ENCODE peak calls at places on chromosomes 4 and X, in eight cellular contexts. Q is stomach, P is suprapubic skin, B is breast epithelium, M is spleen, R is HCT116, Z is transverse colon, I is K562. L is an unnamed sample.

GRCh38 chr4:14308229-14308651 is 680.7 kb upstream of the BOD1L1 start:
- DNase-seq in R (no peak), Z (no peak), P (no peak), I (no peak), M (no peak), B (no peak), Q (peak), L (no peak)

GRCh38 chr4:173532725-173533511 is 2.9 kb upstream of the HAND2 start:
- DNase-seq in Q (no peak), I (no peak), R (no peak), Z (no peak), M (no peak), B (no peak), P (no peak), L (no peak)

GRCh38 chr4:143240920-143241319 is 56.2 kb downstream of the USP38 start:
- DNase-seq in B (no peak), I (no peak), Q (no peak), P (no peak), M (no peak), Z (no peak), R (no peak), L (no peak)

GRCh38 chr4:126807132-126807531 is 825.6 kb upstream of the INTU start:
- DNase-seq in P (no peak), Z (no peak), M (no peak), I (no peak), R (no peak), B (no peak), Q (no peak), L (no peak)

GRCh38 chr4:4456351-4456750 is 69.4 kb downstream of the NSG1 start:
- DNase-seq in R (no peak), Z (no peak), M (no peak), Q (no peak), I (no peak), P (no peak), B (no peak), L (no peak)

GRCh38 chr4:77697860-77698599 is 92.4 kb downstream of the CXCL13 start:
- DNase-seq in M (no peak), P (no peak), Z (peak), Q (peak), R (peak), I (no peak), B (no peak), L (no peak)

GRCh38 chr4:23981328-23981727 is 91.5 kb upstream of the PPARGC1A start:
- DNase-seq in P (no peak), Q (no peak), M (no peak), B (no peak), Z (no peak), R (no peak), I (no peak), L (no peak)

GRCh38 chr4:141102367-141102766 is 30.9 kb downstream of the RNF150 start:
- DNase-seq in Z (no peak), I (no peak), M (no peak), R (no peak), B (no peak), P (no peak), Q (no peak), L (no peak)

GRCh38 chr4:1243451-1244080 is 5.4 kb downstream of the CTBP1 start:
- DNase-seq in M (peak), R (no peak), P (peak), Q (no peak), B (peak), I (no peak), Z (peak), L (peak)

GRCh38 chr4:182923376-182923775 is 6.2 kb upstream of the DCTD start:
- DNase-seq in I (no peak), B (no peak), M (no peak), Z (no peak), R (no peak), P (no peak), Q (no peak), L (no peak)

GRCh38 chr4:109171098-109171497 is 131.4 kb downstream of the COL25A1 start:
- DNase-seq in Q (no peak), Z (no peak), P (no peak), R (no peak), M (no peak), B (no peak), I (no peak), L (no peak)

GRCh38 chrX:49172280-49172780 is 632 bp downstream of the PLP2 start:
- DNase-seq in I (peak), B (no peak), R (no peak), Z (peak), P (peak), M (peak), Q (peak), L (peak)

GRCh38 chrX:50111762-50112161 is 89.0 kb downstream of the AKAP4 start:
- DNase-seq in R (no peak), P (no peak), Z (peak), I (no peak), Q (peak), B (no peak), M (no peak), L (no peak)

GRCh38 chr4:184282251-184282713 is 64.6 kb upstream of the ENPP6 start:
- DNase-seq in R (no peak), I (no peak), Z (peak), Q (peak), M (peak), B (no peak), P (no peak), L (peak)

GRCh38 chr4:26719954-26720552 is 136.2 kb downstream of the TBC1D19 start:
- DNase-seq in B (no peak), R (peak), P (no peak), Q (no peak), Z (no peak), I (peak), M (no peak), L (no peak)

GRCh38 chr4:60657041-60657440 is 543.1 kb upstream of the ADGRL3 start:
- DNase-seq in P (no peak), I (no peak), B (no peak), M (no peak), R (no peak), Z (no peak), Q (no peak), L (no peak)

GRCh38 chr4:8391972-8392371 is 48.6 kb downstream of the ACOX3 start:
- DNase-seq in R (no peak), I (no peak), M (no peak), Z (peak), Q (no peak), P (no peak), B (no peak), L (peak)

GRCh38 chr4:41213563-41214157 is 682 bp downstream of the APBB2 start:
- DNase-seq in Z (peak), B (no peak), M (peak), P (no peak), R (no peak), Q (no peak), I (no peak), L (no peak)

DNA sequence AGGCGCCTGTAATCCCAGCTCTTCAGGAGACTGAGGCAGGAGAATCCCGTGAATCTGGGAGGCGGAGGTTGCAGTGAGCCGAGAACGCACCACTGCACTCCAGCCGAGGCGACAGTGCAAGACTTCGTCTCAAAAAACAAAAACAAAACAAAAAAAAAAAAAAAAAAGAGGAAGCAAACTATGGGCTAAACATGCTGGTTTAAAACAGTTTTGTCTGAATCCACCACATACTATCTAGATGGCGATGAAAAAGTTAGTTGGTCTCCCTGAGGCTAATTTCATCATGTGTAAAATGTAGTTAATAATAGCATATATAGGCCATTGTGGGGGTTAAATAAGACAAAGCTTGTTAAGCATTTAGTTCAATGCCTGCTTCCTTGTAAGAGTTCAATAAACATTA is 451.1 kb downstream of the RPA4 start:
- DNase-seq in P (no peak), B (no peak), Z (no peak), Q (no peak), I (no peak), R (no peak), M (no peak), L (no peak)
- TF ChIP-seq CTCF in P (no peak), B (no peak), Z (no peak), Q (no peak), I (no peak), R (no peak), M (no peak), L (no peak)

DNA sequence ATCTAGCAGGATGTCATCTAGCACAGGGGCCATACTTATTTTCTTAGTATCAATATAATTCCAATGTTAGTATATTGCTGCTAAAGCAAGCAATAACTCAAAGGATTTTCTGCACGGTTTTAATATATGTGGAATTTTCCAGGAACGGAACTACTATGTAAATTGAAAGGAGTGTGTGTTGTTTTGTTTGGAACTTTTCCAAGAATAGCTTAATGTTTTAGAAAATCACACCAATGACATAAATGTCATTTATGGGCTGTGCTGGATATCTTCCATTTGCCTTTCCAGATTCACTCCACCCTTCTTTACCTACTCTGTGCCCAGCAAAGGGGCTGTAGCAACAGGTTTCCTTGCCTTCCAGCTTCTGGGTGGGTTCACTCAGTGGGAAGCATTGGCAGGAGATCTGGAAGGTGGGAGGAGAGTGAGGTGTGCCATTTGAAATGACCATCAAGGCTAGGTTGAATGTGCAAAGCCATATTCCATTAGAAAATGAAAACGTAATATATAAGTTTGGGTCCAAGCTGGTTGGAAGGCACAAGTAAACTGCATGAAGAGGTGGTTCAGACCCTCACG is 25.2 kb upstream of the ZFX start:
- DNase-seq in Z (no peak), I (no peak), M (no peak), Q (no peak), R (no peak), P (no peak), B (no peak), L (no peak)
- TF ChIP-seq POLR2AphosphoS5 in Z (no peak), I (no peak), M (no peak), Q (no peak), R (no peak), P (no peak), B (no peak), L (no peak)

DNA sequence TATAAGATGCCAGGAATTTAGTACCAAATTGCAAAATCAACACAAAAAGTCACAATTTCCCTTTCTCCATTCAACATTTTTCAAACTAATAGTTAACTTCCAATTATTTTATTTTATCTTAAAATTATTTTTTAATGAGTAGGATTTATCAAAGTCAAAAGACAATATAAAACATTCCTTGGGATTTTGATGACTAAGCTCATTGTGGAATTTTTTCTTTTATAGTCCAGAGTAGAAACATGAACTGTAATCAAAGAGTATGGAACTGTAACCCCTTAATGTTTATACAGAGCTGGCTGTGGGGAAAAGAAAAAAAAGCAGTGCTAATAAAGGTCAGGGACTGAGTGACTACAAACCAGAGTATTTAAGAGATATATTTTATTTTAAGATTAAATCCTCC is 368.6 kb upstream of the CPXCR1 start:
- DNase-seq in R (no peak), M (no peak), B (no peak), I (no peak), Q (no peak), Z (no peak), P (no peak), L (no peak)
- TF ChIP-seq POLR2A in R (no peak), M (no peak), B (no peak), I (no peak), Q (no peak), Z (no peak), P (no peak), L (no peak)

GRCh38 chrX:103919336-103919682 is 43.1 kb upstream of the TMSB15B start:
- DNase-seq in B (no peak), Z (peak), M (no peak), I (no peak), P (no peak), R (no peak), Q (no peak), L (no peak)
- TF ChIP-seq CTCF in B (no peak), Z (peak), M (peak), I (no peak), P (no peak), R (peak), Q (no peak), L (peak)

GRCh38 chr4:57605374-57605773 is 495.2 kb upstream of the IGFBP7 start:
- DNase-seq in Q (no peak), I (no peak), P (no peak), M (no peak), R (no peak), Z (no peak), B (no peak), L (no peak)

GRCh38 chr4:57607616-57608150 is 497.5 kb upstream of the IGFBP7 start:
- DNase-seq in B (no peak), R (no peak), M (no peak), Q (no peak), P (no peak), Z (no peak), I (no peak), L (no peak)

DNA sequence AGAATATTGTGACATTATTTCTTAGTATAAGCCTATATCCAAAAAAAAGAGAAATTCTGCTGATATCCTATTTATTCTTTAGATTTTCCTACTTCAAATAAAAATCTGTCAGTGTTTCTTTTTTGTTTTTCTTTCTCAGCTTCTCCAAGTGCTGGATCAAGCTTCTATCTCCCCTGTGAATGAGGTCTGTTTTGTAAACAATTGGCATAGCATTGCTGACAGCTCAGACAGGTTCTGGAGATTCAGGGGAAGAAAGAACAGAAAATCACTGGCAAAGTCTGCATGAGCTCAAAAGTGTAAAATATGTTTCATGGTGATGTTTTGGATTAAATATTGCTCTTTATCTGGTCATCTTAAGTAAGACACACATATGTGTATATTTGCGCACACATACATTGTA is 491.9 kb upstream of the IGFBP7 start:
- DNase-seq in R (no peak), P (no peak), Z (no peak), B (no peak), M (no peak), I (no peak), Q (no peak), L (no peak)
- TF ChIP-seq POLR2AphosphoS5 in R (no peak), P (no peak), Z (no peak), B (no peak), M (no peak), I (no peak), Q (no peak), L (no peak)

DNA sequence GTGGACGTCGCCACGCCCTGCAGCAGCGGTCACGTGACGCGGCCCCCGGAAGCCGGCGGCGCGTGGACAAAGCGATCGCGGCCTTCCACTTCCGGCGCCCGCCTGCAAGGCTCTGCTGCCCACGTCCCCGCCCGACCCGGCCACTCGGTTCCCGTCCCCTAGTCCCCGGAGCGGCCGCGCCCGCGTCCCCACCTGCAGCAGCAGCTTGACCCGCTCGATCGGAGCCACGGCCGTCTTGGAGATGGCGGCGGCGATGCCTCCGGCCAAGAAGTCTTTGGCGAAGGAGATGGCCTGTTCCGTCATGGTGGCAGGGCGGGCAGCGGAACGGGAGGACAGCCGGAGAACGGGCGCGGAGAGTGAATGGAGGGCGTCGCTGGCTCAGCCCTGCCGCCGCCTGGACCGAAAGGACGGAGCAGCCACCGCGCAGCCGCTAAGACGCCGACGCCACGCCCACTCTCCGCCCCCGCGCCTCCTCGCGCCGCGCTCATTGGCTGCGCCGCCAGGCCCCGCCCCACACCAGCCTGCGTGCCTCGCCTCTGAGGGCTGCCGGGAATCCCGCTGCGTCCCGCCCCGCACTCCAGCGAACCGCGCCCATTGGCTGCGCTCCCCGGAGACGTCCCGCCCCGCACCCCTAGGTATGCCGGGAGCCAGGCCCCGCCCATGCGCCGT is at the start of gene SLC25A6:
- DNase-seq in Q (peak), B (peak), M (peak), Z (peak), P (peak), I (peak), R (peak), L (peak)
- TF ChIP-seq POLR2A in Q (peak), B (peak), M (peak), Z (peak), P (peak), I (peak), R (peak), L (peak)